ENCODE peak calls at places on chromosomes 4 and X, in six cellular contexts. One of them, this sample, is unnamed.

GRCh38 chr4:1758306-1759121 is 34.6 kb upstream of the FGFR3 start:
- DNase-seq in PC-3: no peak
- DNase-seq in HCT116: no peak
- DNase-seq in heart right ventricle: no peak
- DNase-seq in WERI-Rb-1: no peak
- DNase-seq in CD8-positive, alpha-beta T cell: no peak
- DNase-seq in this sample: no peak

GRCh38 chrX:45505214-45505613 is 304.5 kb upstream of the DIPK2B start:
- DNase-seq in CD8-positive, alpha-beta T cell: peak; percentile 10
- DNase-seq in WERI-Rb-1: no peak
- DNase-seq in heart right ventricle: no peak
- DNase-seq in PC-3: peak; percentile 32
- DNase-seq in HCT116: no peak
- DNase-seq in this sample: no peak

GRCh38 chr4:7904942-7905341 is 34.7 kb downstream of the AFAP1 start:
- DNase-seq in WERI-Rb-1: no peak
- DNase-seq in CD8-positive, alpha-beta T cell: no peak
- DNase-seq in PC-3: no peak
- DNase-seq in heart right ventricle: no peak
- DNase-seq in HCT116: no peak
- DNase-seq in this sample: no peak

GRCh38 chrX:55778322-55778721 is 60.8 kb downstream of the RRAGB start:
- DNase-seq in PC-3: no peak
- DNase-seq in WERI-Rb-1: no peak
- DNase-seq in HCT116: no peak
- DNase-seq in CD8-positive, alpha-beta T cell: no peak
- DNase-seq in heart right ventricle: no peak
- DNase-seq in this sample: no peak

GRCh38 chrX:129636175-129636681 is 18.5 kb downstream of the APLN start:
- DNase-seq in HCT116: no peak
- DNase-seq in PC-3: no peak
- DNase-seq in heart right ventricle: no peak
- DNase-seq in WERI-Rb-1: no peak
- DNase-seq in CD8-positive, alpha-beta T cell: no peak
- DNase-seq in this sample: no peak

GRCh38 chr4:150518559-150518958 is 63.4 kb upstream of the MAB21L2 start:
- DNase-seq in HCT116: peak; percentile 37
- DNase-seq in PC-3: peak; percentile 74
- DNase-seq in WERI-Rb-1: no peak
- DNase-seq in CD8-positive, alpha-beta T cell: no peak
- DNase-seq in heart right ventricle: no peak
- DNase-seq in this sample: no peak

GRCh38 chr4:23038626-23039245 is 346.0 kb downstream of the GBA3 start:
- DNase-seq in HCT116: no peak
- DNase-seq in WERI-Rb-1: no peak
- DNase-seq in CD8-positive, alpha-beta T cell: no peak
- DNase-seq in PC-3: peak; percentile 8
- DNase-seq in heart right ventricle: no peak
- DNase-seq in this sample: no peak

GRCh38 chrX:9770319-9770718 is 4.7 kb upstream of the GPR143 start:
- DNase-seq in heart right ventricle: no peak
- DNase-seq in WERI-Rb-1: no peak
- DNase-seq in CD8-positive, alpha-beta T cell: no peak
- DNase-seq in HCT116: no peak
- DNase-seq in PC-3: peak; percentile 58
- DNase-seq in this sample: no peak

GRCh38 chr4:150318971-150319370 is 240.7 kb downstream of the DCLK2 start:
- DNase-seq in CD8-positive, alpha-beta T cell: no peak
- DNase-seq in WERI-Rb-1: peak; percentile 64
- DNase-seq in heart right ventricle: no peak
- DNase-seq in PC-3: no peak
- DNase-seq in HCT116: no peak
- DNase-seq in this sample: no peak

GRCh38 chrX:374566-374965 is 12.1 kb downstream of the PPP2R3B start:
- DNase-seq in heart right ventricle: no peak
- DNase-seq in CD8-positive, alpha-beta T cell: no peak
- DNase-seq in HCT116: no peak
- DNase-seq in WERI-Rb-1: no peak
- DNase-seq in PC-3: no peak
- DNase-seq in this sample: no peak

GRCh38 chrX:125137521-125137920 is 182.2 kb upstream of the TEX13C start:
- DNase-seq in CD8-positive, alpha-beta T cell: no peak
- DNase-seq in HCT116: no peak
- DNase-seq in WERI-Rb-1: no peak
- DNase-seq in PC-3: no peak
- DNase-seq in heart right ventricle: no peak
- DNase-seq in this sample: no peak

GRCh38 chr4:55336138-55337034 is 9.7 kb upstream of the SRD5A3 start:
- DNase-seq in PC-3: peak; percentile 57
- DNase-seq in heart right ventricle: no peak
- DNase-seq in HCT116: no peak
- DNase-seq in CD8-positive, alpha-beta T cell: no peak
- DNase-seq in WERI-Rb-1: no peak
- DNase-seq in this sample: no peak

GRCh38 chr4:1767770-1768366 is 25.2 kb upstream of the FGFR3 start:
- DNase-seq in HCT116: no peak
- DNase-seq in CD8-positive, alpha-beta T cell: no peak
- DNase-seq in PC-3: no peak
- DNase-seq in heart right ventricle: no peak
- DNase-seq in WERI-Rb-1: peak; percentile 90
- DNase-seq in this sample: peak; percentile 84

GRCh38 chr4:187444061-187444460 is 551.5 kb upstream of the ZFP42 start:
- DNase-seq in HCT116: no peak
- DNase-seq in CD8-positive, alpha-beta T cell: no peak
- DNase-seq in WERI-Rb-1: no peak
- DNase-seq in heart right ventricle: no peak
- DNase-seq in PC-3: no peak
- DNase-seq in this sample: no peak

GRCh38 chrX:23661671-23662070 is 5.6 kb upstream of the PRDX4 start:
- DNase-seq in WERI-Rb-1: no peak
- DNase-seq in PC-3: no peak
- DNase-seq in HCT116: no peak
- DNase-seq in CD8-positive, alpha-beta T cell: no peak
- DNase-seq in heart right ventricle: no peak
- DNase-seq in this sample: no peak

GRCh38 chrX:78555401-78555980 is 103.6 kb downstream of the RTL3 start:
- DNase-seq in heart right ventricle: no peak
- DNase-seq in HCT116: no peak
- DNase-seq in WERI-Rb-1: no peak
- DNase-seq in CD8-positive, alpha-beta T cell: no peak
- DNase-seq in PC-3: peak; percentile 44
- DNase-seq in this sample: no peak

GRCh38 chrX:40855932-40856515 is 120.7 kb upstream of the MED14 start:
- DNase-seq in WERI-Rb-1: no peak
- DNase-seq in HCT116: no peak
- DNase-seq in PC-3: no peak
- DNase-seq in CD8-positive, alpha-beta T cell: no peak
- DNase-seq in heart right ventricle: no peak
- DNase-seq in this sample: no peak

GRCh38 chrX:37883196-37883595 is 35.8 kb upstream of the DYNLT3 start:
- DNase-seq in HCT116: peak; percentile 6
- DNase-seq in CD8-positive, alpha-beta T cell: no peak
- DNase-seq in WERI-Rb-1: no peak
- DNase-seq in PC-3: peak; percentile 87
- DNase-seq in heart right ventricle: no peak
- DNase-seq in this sample: peak; percentile 20

GRCh38 chr4:110270492-110271197 is 72.2 kb upstream of the ELOVL6 start:
- DNase-seq in WERI-Rb-1: no peak
- DNase-seq in CD8-positive, alpha-beta T cell: no peak
- DNase-seq in HCT116: no peak
- DNase-seq in heart right ventricle: no peak
- DNase-seq in PC-3: peak; percentile 54
- DNase-seq in this sample: no peak

GRCh38 chr4:84215218-84215617 is 283.9 kb downstream of the NKX6-1 start:
- DNase-seq in PC-3: peak; percentile 62
- DNase-seq in heart right ventricle: no peak
- DNase-seq in CD8-positive, alpha-beta T cell: no peak
- DNase-seq in WERI-Rb-1: no peak
- DNase-seq in HCT116: no peak
- DNase-seq in this sample: no peak

GRCh38 chr4:55397521-55398321 is 2.0 kb downstream of the TMEM165 start:
- DNase-seq in CD8-positive, alpha-beta T cell: no peak
- DNase-seq in PC-3: peak; percentile 37
- DNase-seq in HCT116: no peak
- DNase-seq in heart right ventricle: no peak
- DNase-seq in WERI-Rb-1: no peak
- DNase-seq in this sample: no peak

GRCh38 chrX:153925739-153926593 is at the start of gene ARHGAP4:
- DNase-seq in CD8-positive, alpha-beta T cell: peak; percentile 42
- DNase-seq in WERI-Rb-1: no peak
- DNase-seq in heart right ventricle: no peak
- DNase-seq in HCT116: peak; percentile 37
- DNase-seq in PC-3: no peak
- DNase-seq in this sample: no peak

GRCh38 chrX:30875957-30876356 is 13.1 kb downstream of the TAB3 start:
- DNase-seq in CD8-positive, alpha-beta T cell: no peak
- DNase-seq in PC-3: peak; percentile 82
- DNase-seq in HCT116: no peak
- DNase-seq in heart right ventricle: no peak
- DNase-seq in WERI-Rb-1: no peak
- DNase-seq in this sample: no peak

GRCh38 chr4:182306792-182307507 is 63.7 kb downstream of the TENM3 start:
- DNase-seq in WERI-Rb-1: no peak
- DNase-seq in CD8-positive, alpha-beta T cell: no peak
- DNase-seq in PC-3: no peak
- DNase-seq in heart right ventricle: no peak
- DNase-seq in HCT116: no peak
- DNase-seq in this sample: no peak

DNA sequence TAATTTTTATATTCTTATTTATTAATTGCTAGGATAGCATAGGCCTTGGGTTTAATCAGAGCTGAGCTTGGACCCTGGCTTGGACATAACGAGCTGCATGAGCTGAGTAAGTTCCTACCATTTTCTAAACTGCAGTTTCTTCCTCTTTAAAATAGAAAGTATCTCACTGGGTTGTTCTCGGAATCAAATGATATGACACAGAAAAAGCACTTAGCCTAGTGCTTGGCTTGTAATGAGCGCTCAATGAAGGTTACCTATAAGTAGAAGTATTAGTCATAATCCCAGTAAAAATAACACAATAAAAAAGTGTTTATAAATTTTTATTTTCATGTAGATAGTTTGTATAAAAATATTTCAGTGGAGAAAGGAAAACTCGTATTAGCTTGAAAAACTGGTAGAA is 113.3 kb upstream of the PDLIM3 start:
- DNase-seq in heart right ventricle: no peak
- DNase-seq in WERI-Rb-1: no peak
- DNase-seq in HCT116: no peak
- DNase-seq in PC-3: no peak
- DNase-seq in CD8-positive, alpha-beta T cell: no peak
- DNase-seq in this sample: no peak
- H3K36me3 ChIP-seq in heart right ventricle: peaks cover 3% of the 10 kb centered on the region
- H3K36me3 ChIP-seq in WERI-Rb-1: no peaks in the 10 kb centered on the region
- H3K36me3 ChIP-seq in HCT116: no peaks in the 10 kb centered on the region
- H3K36me3 ChIP-seq in PC-3: no peaks in the 10 kb centered on the region
- H3K36me3 ChIP-seq in CD8-positive, alpha-beta T cell: no peaks in the 10 kb centered on the region
- H3K36me3 ChIP-seq in this sample: peaks cover 1% of the 10 kb centered on the region

DNA sequence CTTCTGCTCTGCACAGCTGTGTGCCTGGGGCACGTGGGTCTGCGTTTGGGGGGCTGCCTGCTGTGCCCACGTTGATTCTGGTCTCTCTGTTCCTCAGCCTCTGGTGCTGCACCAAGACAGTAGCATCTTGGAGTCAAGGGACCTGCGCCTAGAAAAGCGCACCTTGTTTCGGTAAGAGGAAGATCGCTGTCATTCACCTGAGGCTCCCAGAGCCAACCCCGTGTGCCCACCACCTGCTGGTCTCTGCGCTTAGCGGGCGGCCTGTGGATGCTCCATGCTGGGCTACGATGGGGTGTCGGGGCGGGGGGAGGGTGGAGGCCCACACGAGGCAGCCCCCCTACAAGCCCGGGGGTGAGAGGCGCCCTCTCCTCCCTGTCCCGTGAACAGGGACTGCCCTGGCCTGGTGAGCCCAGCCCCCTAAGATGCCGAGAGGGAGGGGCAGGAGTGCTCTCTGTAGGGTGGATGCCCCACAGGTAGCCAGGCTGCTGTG is 18.9 kb upstream of the HGFAC start:
- DNase-seq in heart right ventricle: no peak
- DNase-seq in PC-3: no peak
- DNase-seq in CD8-positive, alpha-beta T cell: no peak
- DNase-seq in HCT116: no peak
- DNase-seq in WERI-Rb-1: no peak
- DNase-seq in this sample: no peak
- H3K36me3 ChIP-seq in heart right ventricle: peaks cover 4% of the 10 kb centered on the region
- H3K36me3 ChIP-seq in PC-3: no peaks in the 10 kb centered on the region
- H3K36me3 ChIP-seq in CD8-positive, alpha-beta T cell: no peaks in the 10 kb centered on the region
- H3K36me3 ChIP-seq in HCT116: no peaks in the 10 kb centered on the region
- H3K36me3 ChIP-seq in WERI-Rb-1: peaks cover 30% of the 10 kb centered on the region
- H3K36me3 ChIP-seq in this sample: no peaks in the 10 kb centered on the region

GRCh38 chrX:19909761-19910160 is 22.4 kb upstream of the SH3KBP1 start:
- DNase-seq in PC-3: no peak
- DNase-seq in CD8-positive, alpha-beta T cell: no peak
- DNase-seq in HCT116: no peak
- DNase-seq in heart right ventricle: no peak
- DNase-seq in WERI-Rb-1: no peak
- DNase-seq in this sample: no peak

GRCh38 chrX:19906293-19906692 is 18.9 kb upstream of the SH3KBP1 start:
- DNase-seq in WERI-Rb-1: no peak
- DNase-seq in CD8-positive, alpha-beta T cell: no peak
- DNase-seq in HCT116: no peak
- DNase-seq in heart right ventricle: no peak
- DNase-seq in PC-3: no peak
- DNase-seq in this sample: no peak

GRCh38 chrX:19904778-19905367 is 17.5 kb upstream of the SH3KBP1 start:
- DNase-seq in PC-3: peak; percentile 84
- DNase-seq in CD8-positive, alpha-beta T cell: no peak
- DNase-seq in WERI-Rb-1: peak; percentile 17
- DNase-seq in HCT116: peak; percentile 34
- DNase-seq in heart right ventricle: no peak
- DNase-seq in this sample: peak; percentile 55

GRCh38 chrX:19911784-19912183 is 24.4 kb upstream of the SH3KBP1 start:
- DNase-seq in CD8-positive, alpha-beta T cell: no peak
- DNase-seq in heart right ventricle: no peak
- DNase-seq in PC-3: no peak
- DNase-seq in HCT116: no peak
- DNase-seq in WERI-Rb-1: no peak
- DNase-seq in this sample: no peak

GRCh38 chrX:19907794-19908193 is 20.4 kb upstream of the SH3KBP1 start:
- DNase-seq in PC-3: no peak
- DNase-seq in heart right ventricle: no peak
- DNase-seq in WERI-Rb-1: no peak
- DNase-seq in CD8-positive, alpha-beta T cell: no peak
- DNase-seq in HCT116: no peak
- DNase-seq in this sample: no peak
- H3K36me3 ChIP-seq in PC-3: no peaks in the 10 kb centered on the region
- H3K36me3 ChIP-seq in heart right ventricle: no peaks in the 10 kb centered on the region
- H3K36me3 ChIP-seq in WERI-Rb-1: no peaks in the 10 kb centered on the region
- H3K36me3 ChIP-seq in CD8-positive, alpha-beta T cell: no peaks in the 10 kb centered on the region
- H3K36me3 ChIP-seq in HCT116: no peaks in the 10 kb centered on the region
- H3K36me3 ChIP-seq in this sample: no peaks in the 10 kb centered on the region

DNA sequence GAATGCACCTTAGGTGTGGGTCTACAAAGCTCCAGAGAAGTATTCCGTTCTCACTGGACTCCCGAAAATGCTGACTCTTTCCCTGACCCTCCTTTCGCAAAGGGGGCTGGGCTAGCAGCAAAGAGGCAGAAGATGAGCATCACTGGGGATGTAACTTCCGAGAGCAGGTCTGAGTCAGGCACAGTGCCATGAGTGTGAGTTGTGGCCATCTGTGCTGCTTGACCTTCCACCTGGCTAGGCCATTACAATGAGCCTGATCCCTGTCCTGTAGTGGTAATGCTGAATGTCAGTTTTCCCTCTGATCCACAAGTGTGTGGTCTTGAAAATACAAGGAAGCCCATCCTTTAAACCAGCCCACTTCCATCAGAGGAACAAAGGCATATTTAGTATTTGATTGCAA is 479.4 kb downstream of the AFF2 start:
- DNase-seq in heart right ventricle: no peak
- DNase-seq in PC-3: no peak
- DNase-seq in CD8-positive, alpha-beta T cell: no peak
- DNase-seq in HCT116: no peak
- DNase-seq in WERI-Rb-1: no peak
- DNase-seq in this sample: no peak
- H3K36me3 ChIP-seq in heart right ventricle: no peaks in the 10 kb centered on the region
- H3K36me3 ChIP-seq in PC-3: no peaks in the 10 kb centered on the region
- H3K36me3 ChIP-seq in CD8-positive, alpha-beta T cell: no peaks in the 10 kb centered on the region
- H3K36me3 ChIP-seq in HCT116: no peaks in the 10 kb centered on the region
- H3K36me3 ChIP-seq in WERI-Rb-1: no peaks in the 10 kb centered on the region
- H3K36me3 ChIP-seq in this sample: no peaks in the 10 kb centered on the region